ENCODE peak calls at places on chromosome 17, in six cellular contexts. L is NCI-H2171 treated with DMSO at 0.1 percent for 48 hours; X is GM23248; U is stimulated activated naive B cell treated with anti-CD40 and anti-IgM and Interleukin-4, amounts not matched to agents 10 μg/mL and 1 μg/mL and 100 μg/mL, for 72 hours; V is T-helper 1 cell; B is midbrain. H is an unnamed sample.

GRCh38 chr17:51422634-51423033 is 162.3 kb downstream of the UTP18 start:
- DNase-seq in U (no peak), B (no peak), L (no peak), V (no peak), X (no peak), H (no peak)

GRCh38 chr17:6303664-6304063 is 131.3 kb downstream of the AIPL1 start:
- DNase-seq in X (peak), V (no peak), U (no peak), B (no peak), L (no peak), H (no peak)

GRCh38 chr17:2482218-2482617 is 29.5 kb downstream of the METTL16 start:
- DNase-seq in B (no peak), L (no peak), U (no peak), V (no peak), X (no peak), H (no peak)

GRCh38 chr17:488993-489757 is 136.6 kb upstream of the RPH3AL start:
- DNase-seq in X (peak), V (no peak), L (no peak), B (no peak), U (no peak), H (peak)

GRCh38 chr17:81325974-81326358 is 30.9 kb upstream of the SLC38A10 start:
- DNase-seq in V (no peak), B (no peak), X (no peak), U (no peak), L (no peak), H (no peak)

GRCh38 chr17:8226536-8227237 is 16.3 kb upstream of the AURKB start:
- DNase-seq in U (peak), V (no peak), B (peak), L (no peak), X (peak), H (no peak)

GRCh38 chr17:40598021-40598927 is 33.0 kb upstream of the CCR7 start:
- DNase-seq in U (peak), B (no peak), V (no peak), L (no peak), X (no peak), H (no peak)

GRCh38 chr17:44940321-44940720 is 7.3 kb downstream of the KIF18B start:
- DNase-seq in U (no peak), B (no peak), L (no peak), X (peak), V (no peak), H (no peak)

GRCh38 chr17:63775420-63775819 is 1.4 kb downstream of the DDX42 start:
- DNase-seq in B (no peak), X (peak), V (no peak), U (no peak), L (no peak), H (no peak)

GRCh38 chr17:7184091-7184488 is 4.9 kb upstream of the ASGR1 start:
- DNase-seq in L (no peak), X (no peak), V (no peak), B (peak), U (no peak), H (no peak)

GRCh38 chr17:17722081-17722905 is 41.0 kb downstream of the RAI1 start:
- DNase-seq in L (peak), B (peak), U (no peak), X (peak), V (no peak), H (no peak)

GRCh38 chr17:82734987-82735866 is at the start of gene FN3K:
- DNase-seq in L (peak), V (no peak), B (peak), U (no peak), X (peak), H (no peak)

GRCh38 chr17:3683054-3683511 is 12.9 kb downstream of the P2RX5 start:
- DNase-seq in L (no peak), U (peak), B (no peak), X (peak), V (peak), H (peak)

GRCh38 chr17:1050996-1051925 is 54.3 kb downstream of the TIMM22 start:
- DNase-seq in X (no peak), B (no peak), V (no peak), U (no peak), L (no peak), H (no peak)

GRCh38 chr17:49249890-49250522 is 19.4 kb upstream of the PHOSPHO1 start:
- DNase-seq in U (no peak), L (no peak), X (no peak), B (no peak), V (no peak), H (no peak)